ENCODE peak calls at places on chromosomes 16 and 17, in five cellular contexts. G, J, P, E and O are unnamed samples.

GRCh38 chr17:9162275-9162985 is 141.1 kb downstream of the NTN1 start:
- DNase-seq in G (no peak), J (no peak), P (no peak), E (peak), O (no peak)

GRCh38 chr17:81254955-81255717 is 16.0 kb downstream of the NDUFAF8 start:
- DNase-seq in G (peak), J (peak), P (no peak), E (no peak), O (peak)

GRCh38 chr16:66427871-66428681 is 981 bp downstream of the BEAN1 start:
- DNase-seq in G (no peak), J (peak), P (no peak), E (no peak), O (no peak)

GRCh38 chr16:20674684-20675487 is 22.6 kb downstream of the ACSM1 start:
- DNase-seq in G (no peak), J (no peak), P (no peak), E (no peak), O (no peak)

GRCh38 chr17:44039829-44040635 is 25.3 kb upstream of the TMEM101 start:
- DNase-seq in G (peak), J (peak), P (no peak), E (no peak), O (no peak)

GRCh38 chr16:88821168-88821850 is 9.6 kb upstream of the APRT start:
- DNase-seq in G (no peak), J (no peak), P (no peak), E (no peak), O (no peak)

GRCh38 chr17:65027305-65027704 is 29.2 kb downstream of the GNA13 start:
- DNase-seq in G (peak), J (peak), P (peak), E (no peak), O (no peak)

GRCh38 chr17:60129164-60129563 is 20.6 kb upstream of the CA4 start:
- DNase-seq in G (no peak), J (no peak), P (no peak), E (no peak), O (no peak)

GRCh38 chr16:11624645-11625607 is 38.2 kb upstream of the LITAF start:
- DNase-seq in G (no peak), J (no peak), P (peak), E (no peak), O (no peak)